ENCODE peak calls at places on chromosomes 3 and 15, in ten cellular contexts. O is cardiac septum; R is brain microvascular endothelial cell; D is astrocyte of the hippocampus; A is NB4; C is ELR; S is central memory CD4-positive, alpha-beta T cell; T is NCI-H524; H is pulmonary artery endothelial cell; P is amniotic stem cell. E is an unnamed sample.

GRCh38 chr15:70526221-70526973 is 237.0 kb downstream of the UACA start:
- DNase-seq in S (no peak), D (peak; percentile 50), R (peak; percentile 89), H (no peak), P (peak; percentile 70), O (no peak), T (peak; percentile 96), C (peak; percentile 90), A (peak; percentile 96), E (peak; percentile 72)

GRCh38 chr3:193857996-193858395 is 265.0 kb downstream of the OPA1 start:
- DNase-seq in T (no peak), P (no peak), S (no peak), H (no peak), D (peak; percentile 82), O (no peak), A (peak; percentile 76), C (no peak), R (no peak), E (peak; percentile 96)

GRCh38 chr3:195573611-195574496 is 9.9 kb downstream of the APOD start:
- DNase-seq in D (no peak), P (no peak), O (no peak), R (no peak), T (no peak), A (no peak), H (no peak), C (no peak), S (no peak), E (no peak)

GRCh38 chr15:31278544-31279220 is 48.0 kb upstream of the KLF13 start:
- DNase-seq in H (no peak), T (peak; percentile 36), S (no peak), A (no peak), D (no peak), R (no peak), C (no peak), P (no peak), O (peak; percentile 59), E (no peak)

GRCh38 chr3:148330486-148330885 is 367.2 kb upstream of the AGTR1 start:
- DNase-seq in O (no peak), D (no peak), C (no peak), A (no peak), T (no peak), H (no peak), R (no peak), P (no peak), S (no peak), E (no peak)

GRCh38 chr3:71536376-71536965 is 47.1 kb downstream of the FOXP1 start:
- DNase-seq in A (peak; percentile 42), T (no peak), C (peak; percentile 84), H (no peak), P (no peak), S (no peak), O (no peak), R (no peak), D (peak; percentile 74), E (peak; percentile 85)

GRCh38 chr3:96900059-96900458 is 85.7 kb downstream of the EPHA6 start:
- DNase-seq in C (no peak), O (no peak), H (no peak), D (no peak), S (no peak), R (no peak), P (no peak), T (no peak), A (no peak), E (no peak)

GRCh38 chr3:114809668-114810413 is 337.2 kb downstream of the ZBTB20 start:
- DNase-seq in T (no peak), S (no peak), D (peak; percentile 24), O (no peak), C (peak; percentile 4), P (no peak), R (peak; percentile 43), A (no peak), H (no peak), E (peak; percentile 65)

GRCh38 chr3:172355836-172356235 is 92.4 kb downstream of the GHSR start:
- DNase-seq in O (no peak), C (peak; percentile 83), D (peak; percentile 93), H (peak; percentile 57), S (no peak), R (peak; percentile 78), T (no peak), P (peak; percentile 38), A (no peak), E (peak; percentile 96)

GRCh38 chr15:83516935-83517334 is 69.8 kb downstream of the SH3GL3 start:
- DNase-seq in D (no peak), C (peak; percentile 30), O (no peak), P (no peak), R (no peak), A (no peak), H (no peak), T (no peak), S (no peak), E (peak; percentile 6)

GRCh38 chr3:50573566-50574279 is 4.4 kb downstream of the HEMK1 start:
- DNase-seq in H (no peak), C (no peak), D (no peak), A (no peak), S (peak; percentile 52), O (no peak), P (no peak), T (no peak), R (no peak), E (no peak)

GRCh38 chr3:178352300-178353021 is 183.8 kb upstream of the KCNMB2 start:
- DNase-seq in O (no peak), T (no peak), C (peak; percentile 88), H (peak; percentile 85), P (peak; percentile 43), S (no peak), R (peak; percentile 87), D (peak; percentile 91), A (no peak), E (peak; percentile 84)

GRCh38 chr15:38351466-38351865 is 98.8 kb downstream of the SPRED1 start:
- DNase-seq in T (no peak), D (peak; percentile 51), S (no peak), H (no peak), P (no peak), R (no peak), O (no peak), A (no peak), C (no peak), E (no peak)

GRCh38 chr3:194294199-194294887 is 56.8 kb downstream of the CPN2 start:
- DNase-seq in P (no peak), T (no peak), C (no peak), H (no peak), A (peak; percentile 74), R (no peak), S (no peak), O (peak; percentile 56), D (no peak), E (no peak)

GRCh38 chr3:150723946-150724345 is 20.2 kb upstream of the ERICH6 start:
- DNase-seq in S (no peak), D (no peak), T (no peak), P (no peak), C (no peak), O (no peak), H (no peak), A (no peak), R (no peak), E (no peak)

GRCh38 chr3:194130807-194131589 is 5.0 kb upstream of the HES1 start:
- DNase-seq in D (peak; percentile 90), R (no peak), H (no peak), A (no peak), S (peak; percentile 42), C (no peak), T (no peak), P (no peak), O (no peak), E (peak; percentile 56)

GRCh38 chr3:172595648-172596393 is 72.6 kb upstream of the TNFSF10 start:
- DNase-seq in R (peak; percentile 23), H (peak; percentile 44), A (peak; percentile 75), S (peak; percentile 62), P (no peak), C (peak; percentile 58), T (no peak), D (peak; percentile 66), O (no peak), E (peak; percentile 71)

GRCh38 chr3:141797167-141797773 is 34.1 kb downstream of the GRK7 start:
- DNase-seq in A (peak; percentile 93), H (peak; percentile 59), D (peak; percentile 39), T (peak; percentile 36), O (peak; percentile 81), S (peak; percentile 30), C (no peak), R (peak; percentile 25), P (no peak), E (peak; percentile 71)

GRCh38 chr15:91965501-91966180 is 112.1 kb downstream of the SLCO3A1 start:
- DNase-seq in H (no peak), S (no peak), R (no peak), T (no peak), A (no peak), D (peak; percentile 92), C (peak; percentile 52), O (no peak), P (peak; percentile 66), E (peak; percentile 71)

GRCh38 chr3:25542571-25543039 is 114.5 kb downstream of the RARB start:
- DNase-seq in O (no peak), S (no peak), A (no peak), T (peak; percentile 30), R (no peak), C (no peak), H (no peak), D (no peak), P (no peak), E (no peak)

GRCh38 chr3:47266709-47267489 is 15.7 kb downstream of the KIF9 start:
- DNase-seq in H (peak; percentile 67), R (peak; percentile 94), D (peak; percentile 94), O (peak; percentile 94), S (no peak), P (no peak), A (peak; percentile 96), C (peak; percentile 89), T (peak; percentile 66), E (peak; percentile 92)

GRCh38 chr3:146589899-146590508 is 15.1 kb downstream of the PLSCR5 start:
- DNase-seq in R (peak; percentile 63), C (peak; percentile 67), H (peak; percentile 11), S (no peak), D (peak; percentile 59), O (no peak), T (peak; percentile 73), A (peak; percentile 39), P (peak; percentile 43), E (peak; percentile 65)

GRCh38 chr15:68560501-68561113 is 18.2 kb upstream of the CORO2B start:
- DNase-seq in S (no peak), A (no peak), C (no peak), R (no peak), P (no peak), O (peak; percentile 59), H (no peak), T (peak; percentile 83), D (no peak), E (no peak)

GRCh38 chr15:70576683-70577082 is 186.7 kb downstream of the UACA start:
- DNase-seq in T (peak; percentile 76), H (no peak), C (no peak), S (no peak), A (no peak), R (no peak), P (no peak), O (no peak), D (no peak), E (no peak)

GRCh38 chr3:46187876-46188275 is 20.2 kb downstream of the CCR1 start:
- DNase-seq in R (peak; percentile 51), P (no peak), H (no peak), A (peak; percentile 56), T (no peak), S (no peak), O (no peak), D (peak; percentile 4), C (peak; percentile 92), E (peak; percentile 17)

GRCh38 chr3:196501316-196502064 is 2.1 kb downstream of the RNF168 start:
- DNase-seq in S (no peak), O (no peak), P (no peak), D (peak; percentile 46), A (peak; percentile 34), T (peak; percentile 45), C (peak; percentile 77), H (no peak), R (peak; percentile 32), E (peak; percentile 44)

GRCh38 chr3:36993326-36994283 is at the start of gene MLH1:
- DNase-seq in C (peak; percentile 88), P (no peak), A (peak; percentile 92), T (no peak), S (peak; percentile 94), D (peak; percentile 100), H (peak; percentile 100), O (peak; percentile 99), R (peak; percentile 100), E (peak; percentile 100)

GRCh38 chr15:29805708-29806104 is 16.6 kb downstream of the TJP1 start:
- DNase-seq in D (no peak), S (no peak), H (no peak), R (no peak), O (no peak), A (no peak), C (no peak), P (no peak), T (no peak), E (no peak)